ENCODE peak calls at places on chromosome 7, in four cellular contexts. O is GOT3, L is GM18507, J is NCI-H146. B is an unnamed sample.

GRCh38 chr7:154587812-154588211 is 415.1 kb downstream of the PAXIP1 start:
- DNase-seq in J (peak; percentile 91), L (no peak), O (no peak), B (peak; percentile 3)

GRCh38 chr7:81284576-81284975 is 365.7 kb upstream of the SEMA3C start:
- DNase-seq in L (no peak), J (no peak), O (no peak), B (peak; percentile 19)

GRCh38 chr7:21640150-21640549 is 97.3 kb downstream of the DNAH11 start:
- DNase-seq in J (peak; percentile 57), L (no peak), O (no peak), B (no peak)

GRCh38 chr7:70259497-70259896 is 661.2 kb downstream of the AUTS2 start:
- DNase-seq in L (no peak), O (no peak), J (no peak), B (peak; percentile 58)

GRCh38 chr7:137664846-137665245 is 181.9 kb downstream of the DGKI start:
- DNase-seq in O (no peak), J (no peak), L (no peak), B (no peak)

GRCh38 chr7:55069271-55069792 is 50.5 kb downstream of the EGFR start:
- DNase-seq in O (no peak), L (no peak), J (no peak), B (no peak)

GRCh38 chr7:28847681-28848080 is 110.4 kb downstream of the TRIL start:
- DNase-seq in J (no peak), L (no peak), O (no peak), B (peak; percentile 68)

GRCh38 chr7:27181176-27181520 is 3.9 kb downstream of the HOXA11 start:
- DNase-seq in L (no peak), J (no peak), O (no peak), B (no peak)